ENCODE peak calls at places on chromosomes 4 and X, in four cellular contexts. One of them, this sample, is unnamed.

GRCh38 chrX:49291615-49292337 is 11.7 kb upstream of the GAGE10 start:
- DNase-seq in H1: peak
- DNase-seq in H9: peak
- DNase-seq in neuronal stem cell: peak
- DNase-seq in this sample: peak

GRCh38 chrX:30219372-30219771 is 4.0 kb downstream of the MAGEB2 start:
- DNase-seq in neuronal stem cell: no peak
- DNase-seq in H9: peak
- DNase-seq in H1: peak
- DNase-seq in this sample: no peak

GRCh38 chrX:42707742-42708141 is 70.2 kb downstream of the PPP1R2C start:
- DNase-seq in neuronal stem cell: no peak
- DNase-seq in H1: no peak
- DNase-seq in H9: no peak
- DNase-seq in this sample: no peak

GRCh38 chrX:153667931-153668396 is 5.6 kb downstream of the PNCK start:
- DNase-seq in H1: no peak
- DNase-seq in H9: peak
- DNase-seq in neuronal stem cell: no peak
- DNase-seq in this sample: peak

GRCh38 chrX:110086916-110087484 is 84.1 kb downstream of the TMEM164 start:
- DNase-seq in H1: no peak
- DNase-seq in H9: no peak
- DNase-seq in neuronal stem cell: no peak
- DNase-seq in this sample: peak

GRCh38 chr4:141759796-141760425 is 123.5 kb downstream of the IL15 start:
- DNase-seq in neuronal stem cell: no peak
- DNase-seq in H1: no peak
- DNase-seq in H9: no peak
- DNase-seq in this sample: no peak

GRCh38 chr4:103002551-103002950 is 17.0 kb downstream of the SLC9B1 start:
- DNase-seq in neuronal stem cell: no peak
- DNase-seq in H1: no peak
- DNase-seq in H9: no peak
- DNase-seq in this sample: peak

GRCh38 chrX:136754641-136755040 is 26.1 kb downstream of the ARHGEF6 start:
- DNase-seq in H9: no peak
- DNase-seq in H1: no peak
- DNase-seq in neuronal stem cell: no peak
- DNase-seq in this sample: no peak

GRCh38 chr4:64824591-64824990 is 415.3 kb upstream of the TECRL start:
- DNase-seq in neuronal stem cell: no peak
- DNase-seq in H9: no peak
- DNase-seq in H1: no peak
- DNase-seq in this sample: no peak

GRCh38 chr4:80448056-80448455 is 112.5 kb downstream of the CFAP299 start:
- DNase-seq in H1: no peak
- DNase-seq in H9: no peak
- DNase-seq in neuronal stem cell: no peak
- DNase-seq in this sample: no peak

GRCh38 chr4:81550005-81550896 is 78.5 kb upstream of the RASGEF1B start:
- DNase-seq in H9: no peak
- DNase-seq in neuronal stem cell: no peak
- DNase-seq in H1: no peak
- DNase-seq in this sample: no peak

GRCh38 chr4:154564311-154564710 is 1.5 kb downstream of the FGB start:
- DNase-seq in H1: no peak
- DNase-seq in H9: no peak
- DNase-seq in neuronal stem cell: no peak
- DNase-seq in this sample: no peak

GRCh38 chr4:163404570-163404969 is 60.9 kb downstream of the NPY5R start:
- DNase-seq in H1: no peak
- DNase-seq in H9: no peak
- DNase-seq in neuronal stem cell: no peak
- DNase-seq in this sample: no peak

GRCh38 chr4:95729596-95729995 is 110.3 kb upstream of the PDHA2 start:
- DNase-seq in H9: peak
- DNase-seq in neuronal stem cell: no peak
- DNase-seq in H1: no peak
- DNase-seq in this sample: no peak

GRCh38 chrX:13235930-13236329 is 83.9 kb downstream of the ATXN3L start:
- DNase-seq in neuronal stem cell: no peak
- DNase-seq in H9: no peak
- DNase-seq in H1: no peak
- DNase-seq in this sample: no peak

GRCh38 chrX:1546601-1547275 is 9.8 kb upstream of the P2RY8 start:
- DNase-seq in H9: no peak
- DNase-seq in neuronal stem cell: no peak
- DNase-seq in H1: no peak
- DNase-seq in this sample: no peak

GRCh38 chr4:103197765-103198110 is 405 bp downstream of the CENPE start:
- DNase-seq in H1: no peak
- DNase-seq in neuronal stem cell: no peak
- DNase-seq in H9: no peak
- DNase-seq in this sample: no peak

GRCh38 chr4:80711956-80712355 is 318.6 kb upstream of the BMP3 start:
- DNase-seq in H1: no peak
- DNase-seq in neuronal stem cell: no peak
- DNase-seq in H9: no peak
- DNase-seq in this sample: no peak

GRCh38 chr4:2803624-2804448 is 11.0 kb downstream of the SH3BP2 start:
- DNase-seq in neuronal stem cell: no peak
- DNase-seq in H9: no peak
- DNase-seq in H1: no peak
- DNase-seq in this sample: peak

GRCh38 chrX:149314031-149314430 is 191.1 kb downstream of the IDS start:
- DNase-seq in neuronal stem cell: no peak
- DNase-seq in H1: no peak
- DNase-seq in H9: no peak
- DNase-seq in this sample: no peak

GRCh38 chr4:113665036-113665435 is 96.5 kb downstream of the CAMK2D start:
- DNase-seq in H1: no peak
- DNase-seq in H9: no peak
- DNase-seq in neuronal stem cell: no peak
- DNase-seq in this sample: no peak

DNA sequence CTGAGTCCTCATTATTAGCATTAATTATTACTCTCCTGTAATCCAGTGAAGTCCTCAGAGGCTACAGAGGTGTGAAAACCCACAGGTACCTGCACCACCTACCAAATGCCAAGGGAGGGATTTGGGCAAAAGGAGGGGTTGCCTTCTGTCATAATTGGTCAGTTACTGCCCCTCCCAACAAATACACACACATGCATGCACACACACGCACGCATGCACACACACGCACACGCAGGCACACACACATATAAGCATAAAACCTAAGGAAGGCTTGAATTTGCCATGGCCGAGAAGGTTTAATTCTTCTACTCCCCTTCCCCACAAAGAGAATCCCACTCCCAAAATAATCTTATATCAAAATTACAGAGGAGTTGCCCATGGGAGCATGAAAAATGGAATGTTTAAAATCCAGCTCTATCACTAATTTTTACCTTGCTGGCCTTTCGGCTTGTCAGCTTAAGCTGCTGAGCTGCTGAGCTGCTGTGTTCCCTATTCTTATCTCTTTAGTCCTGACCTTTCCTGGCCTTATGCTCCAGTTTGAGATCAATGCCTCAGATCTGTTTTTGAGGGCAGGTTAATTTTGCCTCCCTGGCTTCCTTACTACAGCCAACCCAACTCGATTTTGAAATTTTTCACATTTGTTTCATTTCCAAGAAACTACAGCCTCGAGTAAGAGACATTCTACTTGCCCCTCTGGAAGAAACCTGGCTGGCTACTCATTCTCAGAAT is 95.0 kb downstream of the CAMK2D start:
- DNase-seq in neuronal stem cell: no peak
- DNase-seq in H1: no peak
- DNase-seq in H9: no peak
- DNase-seq in this sample: no peak
- H2BK12ac ChIP-seq in neuronal stem cell: no peak
- H2BK12ac ChIP-seq in H1: no peak
- H2BK12ac ChIP-seq in H9: no peak
- H2BK12ac ChIP-seq in this sample: no peak

GRCh38 chr4:53120801-53121200 is 245.1 kb downstream of the SCFD2 start:
- DNase-seq in H9: no peak
- DNase-seq in neuronal stem cell: no peak
- DNase-seq in H1: no peak
- DNase-seq in this sample: no peak
- H2AK5ac ChIP-seq in H9: no peak
- H2AK5ac ChIP-seq in neuronal stem cell: no peak
- H2AK5ac ChIP-seq in H1: no peak
- H2AK5ac ChIP-seq in this sample: peak

GRCh38 chrX:23804578-23804977 is 21.6 kb downstream of the SAT1 start:
- DNase-seq in H9: no peak
- DNase-seq in neuronal stem cell: no peak
- DNase-seq in H1: no peak
- DNase-seq in this sample: no peak

GRCh38 chrX:23803931-23804381 is 21.0 kb downstream of the SAT1 start:
- DNase-seq in H9: no peak
- DNase-seq in neuronal stem cell: no peak
- DNase-seq in H1: no peak
- DNase-seq in this sample: peak

GRCh38 chrX:23810279-23810678 is 27.3 kb downstream of the SAT1 start:
- DNase-seq in H1: no peak
- DNase-seq in H9: no peak
- DNase-seq in neuronal stem cell: no peak
- DNase-seq in this sample: no peak

GRCh38 chrX:23802431-23802830 is 19.5 kb downstream of the SAT1 start:
- DNase-seq in neuronal stem cell: no peak
- DNase-seq in H9: no peak
- DNase-seq in H1: no peak
- DNase-seq in this sample: no peak

DNA sequence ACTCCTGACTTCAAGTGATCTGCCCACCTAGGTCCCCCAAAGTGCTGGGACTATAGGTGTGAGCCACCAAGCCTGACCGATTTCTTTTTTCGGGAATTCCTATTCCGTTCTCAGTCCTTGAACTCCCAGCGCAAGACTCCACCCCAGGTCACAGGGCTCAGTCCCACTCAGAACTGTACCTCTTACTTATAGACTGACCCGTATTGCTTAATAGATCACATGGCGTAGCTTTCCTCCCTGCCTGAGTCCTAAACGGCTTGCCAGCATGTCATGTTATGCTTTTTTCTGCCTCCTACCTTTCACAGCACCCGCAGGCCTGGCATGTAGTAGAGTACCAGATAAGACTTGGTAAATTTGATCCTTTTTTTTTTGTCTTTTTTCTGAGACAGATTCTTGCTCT is 22.4 kb downstream of the SAT1 start:
- DNase-seq in H9: no peak
- DNase-seq in H1: no peak
- DNase-seq in neuronal stem cell: no peak
- DNase-seq in this sample: no peak
- H2BK12ac ChIP-seq in H9: no peak
- H2BK12ac ChIP-seq in H1: no peak
- H2BK12ac ChIP-seq in neuronal stem cell: no peak
- H2BK12ac ChIP-seq in this sample: peak

DNA sequence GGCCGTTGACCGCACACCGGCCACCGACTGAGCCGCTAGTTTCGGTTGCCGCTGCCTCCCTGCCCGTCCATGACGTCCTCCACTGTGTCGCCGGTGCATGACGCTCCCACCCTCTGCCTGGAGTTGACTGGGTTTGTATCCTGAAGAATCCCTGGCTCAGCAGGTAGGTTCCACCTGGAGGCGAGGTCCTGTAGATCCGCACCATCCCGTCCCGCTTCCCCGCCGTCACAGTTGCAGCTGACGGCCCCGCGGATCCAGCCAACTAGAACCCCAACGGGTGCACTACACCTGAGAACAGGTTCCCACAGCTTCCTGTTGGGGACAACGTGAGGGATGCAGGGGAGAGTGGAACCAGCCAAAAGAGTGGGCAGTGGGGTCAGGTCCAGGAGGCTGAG is 881 bp upstream of the SLBP start:
- DNase-seq in H9: no peak
- DNase-seq in H1: no peak
- DNase-seq in neuronal stem cell: no peak
- DNase-seq in this sample: no peak
- H2AK5ac ChIP-seq in H9: no peak
- H2AK5ac ChIP-seq in H1: peak
- H2AK5ac ChIP-seq in neuronal stem cell: peak
- H2AK5ac ChIP-seq in this sample: no peak

GRCh38 chrX:10047631-10048030 is 80.5 kb downstream of the CLDN34 start:
- DNase-seq in H9: no peak
- DNase-seq in H1: no peak
- DNase-seq in neuronal stem cell: peak
- DNase-seq in this sample: no peak
- H2BK12ac ChIP-seq in H9: no peak
- H2BK12ac ChIP-seq in H1: peak
- H2BK12ac ChIP-seq in neuronal stem cell: no peak
- H2BK12ac ChIP-seq in this sample: no peak

GRCh38 chr4:140469806-140470733 is 28.0 kb downstream of the MGAT4D start:
- DNase-seq in H1: no peak
- DNase-seq in H9: peak
- DNase-seq in neuronal stem cell: no peak
- DNase-seq in this sample: no peak
- H2AK5ac ChIP-seq in H1: no peak
- H2AK5ac ChIP-seq in H9: no peak
- H2AK5ac ChIP-seq in neuronal stem cell: no peak
- H2AK5ac ChIP-seq in this sample: no peak

GRCh38 chr4:146791439-146791838 is 152.7 kb downstream of the POU4F2 start:
- DNase-seq in H1: no peak
- DNase-seq in neuronal stem cell: no peak
- DNase-seq in H9: no peak
- DNase-seq in this sample: no peak

GRCh38 chr4:146790515-146790914 is 151.8 kb downstream of the POU4F2 start:
- DNase-seq in neuronal stem cell: no peak
- DNase-seq in H9: no peak
- DNase-seq in H1: no peak
- DNase-seq in this sample: no peak

DNA sequence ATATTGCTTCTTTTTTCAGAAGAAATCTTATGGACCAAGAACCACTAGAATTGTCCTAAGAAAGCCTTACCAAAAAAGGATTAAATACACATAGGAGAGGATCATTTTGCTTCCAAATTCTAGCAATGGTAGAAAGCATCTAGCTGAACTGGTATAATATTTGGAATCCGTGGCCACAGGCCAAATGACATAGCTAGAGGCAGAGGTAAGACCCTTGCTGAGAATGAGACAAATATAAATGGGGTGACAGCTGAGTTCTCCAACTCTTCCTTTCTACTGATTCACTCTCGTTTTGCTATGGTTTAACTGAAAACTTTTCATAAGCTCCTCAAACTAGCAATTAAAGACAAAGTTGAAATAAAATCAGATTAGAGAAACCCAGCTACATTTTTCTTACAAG is 149.9 kb downstream of the TTC29 start:
- DNase-seq in neuronal stem cell: no peak
- DNase-seq in H1: no peak
- DNase-seq in H9: no peak
- DNase-seq in this sample: no peak
- H2BK12ac ChIP-seq in neuronal stem cell: no peak
- H2BK12ac ChIP-seq in H1: no peak
- H2BK12ac ChIP-seq in H9: no peak
- H2BK12ac ChIP-seq in this sample: no peak

This sample was measured in mesenchymal stem cell.